ENCODE peak calls at places on chromosomes 1 and 21, in four cellular contexts. X is GM12878, U is GM23338, W is Panc1. A is an unnamed sample. For H3K36me3, the result is how much of the 10 kb centered on the place peaks cover.

GRCh38 chr21:43332872-43333300 is 94.0 kb downstream of the SIK1 start:
- DNase-seq in X (no peak), U (no peak), W (no peak), A (no peak)

GRCh38 chr1:97630281-97630680 is 290.6 kb downstream of the DPYD start:
- DNase-seq in X (no peak), U (peak), W (no peak), A (no peak)

GRCh38 chr1:88239205-88239604 is 444.9 kb upstream of the PKN2 start:
- DNase-seq in X (no peak), U (no peak), W (no peak), A (no peak)

GRCh38 chr1:39896909-39897685 is 4.6 kb downstream of the MYCL start:
- DNase-seq in X (no peak), U (peak), W (no peak), A (no peak)

GRCh38 chr1:84433253-84434080 is 35.2 kb downstream of the DNASE2B start:
- DNase-seq in X (peak), U (peak), W (peak), A (peak)

GRCh38 chr1:100414693-100415092 is 62.4 kb downstream of the CDC14A start:
- DNase-seq in X (no peak), U (no peak), W (no peak), A (no peak)

GRCh38 chr1:182910143-182910542 is 42.8 kb downstream of the SHCBP1L start:
- DNase-seq in X (no peak), U (peak), W (no peak), A (peak)

GRCh38 chr1:99537886-99538617 is 107.9 kb upstream of the PALMD start:
- DNase-seq in X (no peak), U (no peak), W (no peak), A (no peak)

GRCh38 chr1:21206117-21206516 is 29.4 kb upstream of the EIF4G3 start:
- DNase-seq in X (no peak), U (no peak), W (no peak), A (no peak)

GRCh38 chr1:151310986-151311385 is 16.2 kb downstream of the PI4KB start:
- DNase-seq in X (no peak), U (no peak), W (no peak), A (no peak)

GRCh38 chr1:222712253-222713090 is at the start of the genes AIDA and BROX:
- DNase-seq in X (no peak), U (peak), W (peak), A (peak)

GRCh38 chr1:117852846-117853555 is 76.4 kb downstream of the GDAP2 start:
- DNase-seq in X (no peak), U (no peak), W (no peak), A (no peak)

GRCh38 chr1:91307784-91308409 is 96.7 kb downstream of the HFM1 start:
- DNase-seq in X (no peak), U (no peak), W (no peak), A (no peak)

GRCh38 chr1:15090373-15090772 is 63.2 kb upstream of the TMEM51 start:
- DNase-seq in X (no peak), U (peak), W (no peak), A (peak)

GRCh38 chr21:17729455-17729854 is 89.7 kb downstream of the C21orf91 start:
- DNase-seq in X (no peak), U (no peak), W (no peak), A (no peak)

GRCh38 chr1:235018161-235018560 is 110.5 kb downstream of the TOMM20 start:
- DNase-seq in X (no peak), U (no peak), W (no peak), A (peak)

GRCh38 chr1:8937701-8938100 is 8.0 kb upstream of the CA6 start:
- DNase-seq in X (no peak), U (no peak), W (no peak), A (no peak)

GRCh38 chr1:62356257-62356835 is 37.1 kb upstream of the KANK4 start:
- DNase-seq in X (peak), U (no peak), W (no peak), A (peak)

GRCh38 chr1:244761279-244761678 is 74.2 kb upstream of the COX20 start:
- DNase-seq in X (no peak), U (peak), W (no peak), A (no peak)

GRCh38 chr1:74971982-74972381 is 162.2 kb upstream of the LHX8 start:
- DNase-seq in X (no peak), U (no peak), W (no peak), A (no peak)

GRCh38 chr1:180462099-180462498 is 40.3 kb downstream of the ACBD6 start:
- DNase-seq in X (no peak), U (no peak), W (no peak), A (no peak)

GRCh38 chr1:64196074-64196869 is 7.2 kb upstream of the UBE2U start:
- DNase-seq in X (no peak), U (no peak), W (no peak), A (no peak)

GRCh38 chr1:99180915-99181314 is 83.4 kb upstream of the PLPPR4 start:
- DNase-seq in X (no peak), U (no peak), W (no peak), A (no peak)

GRCh38 chr1:172270605-172271004 is 149.9 kb upstream of the C1orf105 start:
- DNase-seq in X (no peak), U (no peak), W (no peak), A (no peak)

GRCh38 chr1:156123356-156124196 is 9.1 kb downstream of the LMNA start:
- DNase-seq in X (peak), U (peak), W (peak), A (peak)

GRCh38 chr1:211653329-211653728 is 22.1 kb downstream of the NEK2 start:
- DNase-seq in X (no peak), U (no peak), W (no peak), A (no peak)

GRCh38 chr1:16464917-16465625 is 24.5 kb downstream of the NECAP2 start:
- DNase-seq in X (no peak), U (no peak), W (no peak), A (no peak)

GRCh38 chr21:26041441-26042180 is 129.0 kb downstream of the APP start:
- DNase-seq in X (no peak), U (no peak), W (no peak), A (no peak)

GRCh38 chr1:100868364-100868995 is 26.2 kb downstream of the EXTL2 start:
- DNase-seq in X (no peak), U (peak), W (peak), A (peak)

GRCh38 chr1:47792786-47793185 is 204.4 kb downstream of the TRABD2B start:
- DNase-seq in X (no peak), U (no peak), W (no peak), A (no peak)

GRCh38 chr21:33451634-33452071 is 28.1 kb downstream of the TMEM50B start:
- DNase-seq in X (no peak), U (no peak), W (no peak), A (no peak)

DNA sequence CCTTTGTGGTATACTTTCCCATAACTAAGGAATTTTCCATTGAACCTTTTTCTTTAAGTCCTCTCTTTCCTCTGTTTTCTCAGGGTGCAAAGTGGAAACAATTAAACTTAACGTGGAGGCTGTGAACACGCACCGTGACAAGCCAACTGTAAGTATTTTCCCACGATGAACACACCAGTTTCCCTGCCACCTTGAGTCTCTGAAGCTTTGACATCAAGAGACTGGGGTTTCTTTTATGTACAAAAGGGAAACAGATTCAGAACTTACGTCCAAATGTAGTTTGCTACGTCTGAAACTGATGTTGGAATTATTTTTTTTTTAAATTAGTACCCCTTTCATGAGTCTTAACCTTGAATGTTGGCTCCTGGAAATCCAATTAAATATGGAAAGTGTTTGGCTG is 17.2 kb upstream of the C4BPB start:
- DNase-seq in X (no peak), U (no peak), W (no peak), A (no peak)
- H3K36me3 ChIP-seq in X (under half), U (under half), W (under half), A (under half)

GRCh38 chr1:42035205-42035829 is 116.6 kb upstream of the HIVEP3 start:
- DNase-seq in X (no peak), U (peak), W (no peak), A (peak)
- TF ChIP-seq REST in X (no peak), U (no peak), W (no peak), A (no peak)

GRCh38 chr1:110055493-110056283 is 14.8 kb downstream of the ALX3 start:
- DNase-seq in X (no peak), U (no peak), W (no peak), A (no peak)

GRCh38 chr1:110051262-110051648 is 16.8 kb downstream of the STRIP1 start:
- DNase-seq in X (no peak), U (no peak), W (no peak), A (no peak)

GRCh38 chr1:110056776-110057175 is 13.7 kb downstream of the ALX3 start:
- DNase-seq in X (no peak), U (no peak), W (no peak), A (no peak)

GRCh38 chr1:110056284-110056680 is 14.2 kb downstream of the ALX3 start:
- DNase-seq in X (no peak), U (no peak), W (no peak), A (no peak)

GRCh38 chr1:110053557-110054428 is 16.7 kb downstream of the ALX3 start:
- DNase-seq in X (no peak), U (peak), W (peak), A (no peak)
- H3K36me3 ChIP-seq in X (under half), U (under half), W (under half), A (under half)

GRCh38 chr1:246711548-246712003 is 12.6 kb upstream of the SCCPDH start:
- DNase-seq in X (no peak), U (no peak), W (no peak), A (no peak)

GRCh38 chr1:246708166-246708565 is 16.0 kb upstream of the SCCPDH start:
- DNase-seq in X (no peak), U (no peak), W (no peak), A (no peak)

GRCh38 chr1:246709196-246709595 is 15.0 kb upstream of the SCCPDH start:
- DNase-seq in X (no peak), U (no peak), W (no peak), A (no peak)

GRCh38 chr1:246705368-246705767 is 18.8 kb upstream of the SCCPDH start:
- DNase-seq in X (no peak), U (no peak), W (no peak), A (no peak)

GRCh38 chr1:246709845-246710244 is 14.4 kb upstream of the SCCPDH start:
- DNase-seq in X (no peak), U (no peak), W (no peak), A (no peak)
- TF ChIP-seq REST in X (no peak), U (no peak), W (no peak), A (no peak)

GRCh38 chr1:167678422-167678821 is 43.4 kb upstream of the MPZL1 start:
- DNase-seq in X (no peak), U (no peak), W (no peak), A (no peak)
- H3K36me3 ChIP-seq in X (under half), U (under half), W (under half), A (under half)

GRCh38 chr1:86821956-86822355 is 92.0 kb downstream of the SELENOF start:
- DNase-seq in X (no peak), U (no peak), W (no peak), A (no peak)

GRCh38 chr1:86825294-86825693 is 88.6 kb downstream of the SELENOF start:
- DNase-seq in X (no peak), U (no peak), W (no peak), A (no peak)

GRCh38 chr1:86828024-86828423 is 85.9 kb downstream of the SELENOF start:
- DNase-seq in X (no peak), U (no peak), W (no peak), A (no peak)

GRCh38 chr1:86822463-86822862 is 91.5 kb downstream of the SELENOF start:
- DNase-seq in X (no peak), U (no peak), W (no peak), A (no peak)

DNA sequence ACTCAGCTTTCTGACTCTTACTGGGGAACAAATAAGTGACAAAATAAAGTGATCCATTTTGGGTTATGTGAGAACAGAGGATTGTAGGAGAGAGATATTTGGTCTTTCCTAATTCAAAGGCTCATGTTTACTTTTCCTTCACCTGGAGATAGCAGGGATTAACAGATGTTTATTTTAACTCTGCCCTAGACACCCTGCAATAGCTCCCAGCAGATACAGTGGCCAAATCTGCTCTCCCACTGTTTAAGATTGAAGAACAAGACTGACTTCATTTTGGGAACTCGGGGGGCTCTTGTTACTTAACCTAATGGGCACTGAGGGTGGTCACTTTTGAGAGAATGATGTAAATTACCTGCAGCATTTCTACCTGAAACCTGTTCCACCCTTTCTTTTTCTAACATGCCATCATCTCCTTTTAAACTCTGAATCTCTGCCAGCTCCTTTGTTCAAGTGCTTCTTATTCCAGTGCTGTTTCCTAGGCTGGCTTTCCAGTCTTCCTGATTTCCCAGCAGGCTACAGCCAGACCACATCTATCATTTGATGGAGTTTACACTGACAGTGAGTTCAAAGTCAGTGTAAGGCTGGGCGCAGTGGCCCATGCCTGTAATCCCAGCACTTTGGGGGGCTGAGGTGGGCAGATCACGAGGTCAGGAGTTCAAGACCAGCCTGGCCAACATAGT is 90.0 kb downstream of the SELENOF start:
- DNase-seq in X (no peak), U (no peak), W (no peak), A (no peak)
- TF ChIP-seq REST in X (no peak), U (no peak), W (no peak), A (no peak)

A was measured in HCT116.